ENCODE peak calls at places on chromosome 1, in eight cellular contexts. L is DND-41, J is mesenchymal stem cell, Z is IMR-90, M is iPS DF 6.9, D is upper lobe of left lung, S is fibroblast of lung, N is adrenal gland. A is an unnamed sample.
A peak's percentile ranks its signal among the peaks of the same experiment; 100 is the strongest.

GRCh38 chr1:206608108-206608698 is 4.1 kb downstream of the EIF2D start:
- DNase-seq in D (no peak), M (no peak), Z (peak; percentile 37), S (no peak), N (no peak), L (peak; percentile 63), J (peak; percentile 44), A (peak; percentile 29)

GRCh38 chr1:94922756-94923465 is 4.0 kb downstream of the CNN3 start:
- DNase-seq in Z (peak; percentile 64), N (no peak), M (no peak), L (no peak), D (no peak), S (peak; percentile 92), J (peak; percentile 56), A (no peak)

GRCh38 chr1:156741613-156741983 is 710 bp upstream of the MRPL24 start:
- DNase-seq in M (no peak), N (no peak), S (no peak), J (no peak), D (no peak), Z (no peak), L (no peak), A (no peak)

GRCh38 chr1:15155760-15156743 is 2.5 kb downstream of the TMEM51 start:
- DNase-seq in L (peak; percentile 65), S (no peak), N (no peak), D (no peak), Z (no peak), J (peak; percentile 77), M (no peak), A (no peak)

GRCh38 chr1:107515702-107516101 is 374.9 kb downstream of the NTNG1 start:
- DNase-seq in N (no peak), M (no peak), S (no peak), J (no peak), D (no peak), L (no peak), Z (no peak), A (no peak)

GRCh38 chr1:114152211-114153050 is 1.2 kb downstream of the SYT6 start:
- DNase-seq in D (peak; percentile 42), N (peak; percentile 42), M (no peak), L (no peak), S (peak; percentile 37), Z (peak; percentile 24), J (peak; percentile 29), A (no peak)

GRCh38 chr1:165443539-165444289 is 1.2 kb downstream of the RXRG start:
- DNase-seq in S (no peak), M (no peak), N (peak; percentile 21), J (no peak), D (peak; percentile 54), L (no peak), Z (no peak), A (no peak)

GRCh38 chr1:59272507-59272906 is 24.4 kb upstream of the FGGY start:
- DNase-seq in L (no peak), J (peak; percentile 35), S (peak; percentile 61), D (no peak), Z (peak; percentile 75), M (no peak), N (no peak), A (no peak)

GRCh38 chr1:23576338-23577055 is 17.2 kb upstream of the ID3 start:
- DNase-seq in D (no peak), J (peak; percentile 30), M (no peak), Z (no peak), S (no peak), L (no peak), N (no peak), A (no peak)

GRCh38 chr1:40760984-40761383 is 22.6 kb upstream of the KCNQ4 start:
- DNase-seq in S (peak; percentile 40), M (no peak), N (peak; percentile 58), J (no peak), L (no peak), D (no peak), Z (peak; percentile 55), A (no peak)

GRCh38 chr1:99465176-99465900 is 180.6 kb upstream of the PALMD start:
- DNase-seq in D (no peak), N (no peak), M (no peak), J (peak; percentile 76), Z (peak; percentile 90), S (peak; percentile 93), L (no peak), A (no peak)

GRCh38 chr1:81179239-81179638 is 621.5 kb upstream of the ADGRL2 start:
- DNase-seq in D (no peak), M (no peak), S (peak; percentile 85), L (no peak), N (peak; percentile 59), Z (peak; percentile 99), J (peak; percentile 97), A (no peak)

GRCh38 chr1:114032271-114033218 is 53.3 kb downstream of the OLFML3 start:
- DNase-seq in L (no peak), N (peak; percentile 17), D (no peak), M (no peak), S (peak; percentile 78), Z (peak; percentile 87), J (peak; percentile 58), A (no peak)

GRCh38 chr1:8077120-8077573 is 51.0 kb upstream of the ERRFI1 start:
- DNase-seq in Z (peak; percentile 97), L (no peak), J (peak; percentile 99), N (peak; percentile 78), M (no peak), D (peak; percentile 91), S (peak; percentile 99), A (no peak)

GRCh38 chr1:221309711-221310110 is 430.5 kb downstream of the HLX start:
- DNase-seq in J (no peak), N (no peak), Z (no peak), D (no peak), S (no peak), L (no peak), M (no peak), A (no peak)

GRCh38 chr1:110927484-110928075 is 36.1 kb downstream of the LRIF1 start:
- DNase-seq in M (peak; percentile 27), Z (peak; percentile 1), S (peak; percentile 1), N (no peak), L (no peak), D (no peak), J (no peak), A (no peak)

GRCh38 chr1:143735764-143736461 is 235.9 kb downstream of the FAM72C start:
- DNase-seq in J (no peak), M (peak; percentile 63), L (no peak), Z (no peak), D (no peak), N (peak; percentile 36), S (no peak), A (no peak)

GRCh38 chr1:44677201-44677520 is 2.6 kb downstream of the ARMH1 start:
- DNase-seq in Z (peak; percentile 53), L (no peak), J (peak; percentile 69), D (no peak), N (peak; percentile 79), S (peak; percentile 73), M (no peak), A (no peak)

GRCh38 chr1:53417003-53417402 is 42.2 kb upstream of the DMRTB1 start:
- DNase-seq in Z (no peak), L (no peak), M (no peak), N (no peak), D (no peak), J (no peak), S (peak; percentile 21), A (no peak)

GRCh38 chr1:53421208-53421607 is 38.0 kb upstream of the DMRTB1 start:
- DNase-seq in S (no peak), J (no peak), N (no peak), L (no peak), D (no peak), M (no peak), Z (no peak), A (no peak)

GRCh38 chr1:53415432-53415831 is 43.8 kb upstream of the DMRTB1 start:
- DNase-seq in N (no peak), M (no peak), L (no peak), Z (no peak), S (no peak), D (no peak), J (no peak), A (no peak)

GRCh38 chr1:53416264-53416663 is 42.9 kb upstream of the DMRTB1 start:
- DNase-seq in N (no peak), M (no peak), D (no peak), J (no peak), L (no peak), Z (no peak), S (no peak), A (no peak)

GRCh38 chr1:53420331-53420730 is 38.9 kb upstream of the DMRTB1 start:
- DNase-seq in L (no peak), M (no peak), S (peak; percentile 74), N (no peak), D (no peak), J (no peak), Z (no peak), A (no peak)
- H3K9me3 ChIP-seq in L (no peaks in the 10 kb centered on the region), M (no peaks in the 10 kb centered on the region), S (no peaks in the 10 kb centered on the region), N (no peaks in the 10 kb centered on the region), D (no peaks in the 10 kb centered on the region), J (peaks cover 3% of the 10 kb centered on the region), Z (peaks cover 4% of the 10 kb centered on the region), A (no peaks in the 10 kb centered on the region)

GRCh38 chr1:68746378-68746777 is 249.5 kb upstream of the DEPDC1 start:
- DNase-seq in Z (no peak), S (no peak), D (no peak), J (no peak), M (no peak), N (no peak), L (no peak), A (no peak)

DNA sequence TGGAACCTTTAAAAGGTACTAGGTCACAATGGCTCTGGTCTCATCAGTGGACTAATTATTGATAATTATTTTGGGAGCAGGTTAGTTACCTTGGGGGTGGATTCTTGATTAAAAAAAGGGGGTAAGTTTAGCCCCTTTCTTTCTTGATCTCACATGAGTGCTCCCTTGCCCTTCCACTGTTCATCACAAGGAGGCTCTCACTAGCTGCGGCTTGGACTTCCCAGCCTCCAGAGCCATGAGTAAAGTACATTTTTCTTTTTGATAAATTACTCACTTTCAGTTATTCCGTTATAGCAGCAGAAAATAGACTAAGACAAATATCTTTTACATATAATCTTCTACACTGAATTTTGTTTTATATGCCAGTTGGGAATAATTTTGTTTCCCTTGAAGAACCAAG is 254.8 kb upstream of the DEPDC1 start:
- DNase-seq in L (no peak), S (no peak), J (no peak), Z (no peak), M (no peak), N (no peak), D (no peak), A (no peak)
- H3K9me3 ChIP-seq in L (no peaks in the 10 kb centered on the region), S (no peaks in the 10 kb centered on the region), J (no peaks in the 10 kb centered on the region), Z (no peaks in the 10 kb centered on the region), M (no peaks in the 10 kb centered on the region), N (no peaks in the 10 kb centered on the region), D (no peaks in the 10 kb centered on the region), A (no peaks in the 10 kb centered on the region)

DNA sequence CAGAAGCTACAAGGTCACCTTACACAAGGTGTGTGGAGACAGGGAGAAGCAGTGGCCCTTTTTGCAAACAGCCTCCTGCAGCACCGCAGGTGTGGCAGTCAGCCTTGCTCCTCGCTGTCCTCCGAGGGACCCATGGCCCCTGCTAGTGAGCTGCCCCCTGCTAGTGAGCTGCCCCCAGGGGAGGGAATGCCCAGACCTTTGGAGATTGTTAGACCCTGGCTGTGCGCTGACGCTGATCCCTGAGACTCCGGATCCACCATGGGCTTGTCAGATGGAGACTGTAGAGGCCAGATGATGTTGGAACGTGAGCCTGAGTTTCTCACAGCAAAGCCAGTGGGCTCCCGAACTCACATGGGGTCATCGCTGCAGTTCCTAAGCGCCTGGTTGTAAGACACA is 172.2 kb downstream of the NPHP4 start:
- DNase-seq in S (no peak), M (no peak), Z (no peak), D (no peak), L (no peak), N (no peak), J (no peak), A (no peak)
- H3K9me3 ChIP-seq in S (no peaks in the 10 kb centered on the region), M (peaks cover 1% of the 10 kb centered on the region), Z (peaks cover 35% of the 10 kb centered on the region), D (no peaks in the 10 kb centered on the region), L (peaks cover 3% of the 10 kb centered on the region), N (no peaks in the 10 kb centered on the region), J (no peaks in the 10 kb centered on the region), A (no peaks in the 10 kb centered on the region)

GRCh38 chr1:49627781-49628180 is 396.0 kb downstream of the AGBL4 start:
- DNase-seq in M (no peak), D (no peak), J (no peak), N (no peak), S (no peak), L (no peak), Z (no peak), A (no peak)
- H3K9me3 ChIP-seq in M (peaks cover 8% of the 10 kb centered on the region), D (no peaks in the 10 kb centered on the region), J (peaks cover 26% of the 10 kb centered on the region), N (no peaks in the 10 kb centered on the region), S (no peaks in the 10 kb centered on the region), L (no peaks in the 10 kb centered on the region), Z (peaks cover 4% of the 10 kb centered on the region), A (no peaks in the 10 kb centered on the region)